ENCODE peak calls at places on chromosomes 11 and 22, in five cellular contexts. S, J, W, O and Y are unnamed samples.
A peak's percentile ranks its signal among the peaks of the same experiment; 100 is the strongest.

GRCh38 chr11:24516658-24517057 is 19.8 kb downstream of the LUZP2 start:
- DNase-seq in J (no peak), W (no peak), S (no peak), O (no peak), Y (no peak)

GRCh38 chr22:49380095-49380827 is 447.4 kb downstream of the BRD1 start:
- DNase-seq in J (no peak), W (no peak), O (no peak), S (no peak), Y (no peak)

GRCh38 chr22:45441158-45441557 is 27.7 kb downstream of the RIBC2 start:
- DNase-seq in W (peak; percentile 80), J (no peak), O (peak; percentile 78), S (no peak), Y (peak; percentile 68)

GRCh38 chr11:79167510-79168188 is 273.2 kb downstream of the TENM4 start:
- DNase-seq in J (no peak), W (no peak), O (peak; percentile 6), S (no peak), Y (no peak)

GRCh38 chr11:128715691-128716153 is 21.9 kb downstream of the FLI1 start:
- DNase-seq in W (no peak), J (no peak), S (no peak), O (peak; percentile 13), Y (no peak)

GRCh38 chr11:87043894-87044293 is 6.2 kb downstream of the TMEM135 start:
- DNase-seq in O (no peak), W (no peak), S (no peak), J (no peak), Y (no peak)

GRCh38 chr11:12399355-12399754 is 22.0 kb downstream of the PARVA start:
- DNase-seq in W (no peak), S (no peak), O (peak; percentile 40), J (no peak), Y (no peak)

GRCh38 chr11:27367881-27368280 is 4.9 kb upstream of the CCDC34 start:
- DNase-seq in J (no peak), O (no peak), W (no peak), S (no peak), Y (no peak)

GRCh38 chr11:13362596-13363109 is 85.1 kb downstream of the BMAL1 start:
- DNase-seq in J (no peak), O (no peak), W (no peak), S (no peak), Y (no peak)

GRCh38 chr11:74559110-74559933 is 33.1 kb upstream of the POLD3 start:
- DNase-seq in J (no peak), W (no peak), S (no peak), O (no peak), Y (no peak)

GRCh38 chr11:116109228-116109627 is 605.0 kb upstream of the CADM1 start:
- DNase-seq in W (no peak), S (no peak), O (peak; percentile 33), J (no peak), Y (peak; percentile 5)

GRCh38 chr11:34359548-34359891 is 1.7 kb upstream of the ABTB2 start:
- DNase-seq in S (no peak), W (no peak), J (no peak), O (no peak), Y (no peak)

GRCh38 chr11:113736323-113736722 is 30.2 kb upstream of the TMPRSS5 start:
- DNase-seq in W (no peak), J (no peak), S (no peak), O (no peak), Y (no peak)

GRCh38 chr22:47251911-47252310 is 489.5 kb downstream of the TBC1D22A start:
- DNase-seq in S (no peak), W (no peak), J (no peak), O (no peak), Y (no peak)

GRCh38 chr11:46856605-46857339 is 10.7 kb upstream of the CKAP5 start:
- DNase-seq in W (no peak), J (no peak), O (no peak), S (no peak), Y (no peak)

GRCh38 chr11:86069408-86070086 is 663 bp upstream of the PICALM start:
- DNase-seq in O (peak; percentile 88), W (peak; percentile 80), J (no peak), S (no peak), Y (peak; percentile 67)

GRCh38 chr22:40289991-40290459 is 56.3 kb upstream of the ADSL start:
- DNase-seq in J (peak; percentile 8), O (no peak), S (no peak), W (no peak), Y (no peak)

GRCh38 chr11:118789501-118790356 is 1.2 kb downstream of the DDX6 start:
- DNase-seq in J (no peak), O (peak; percentile 28), S (no peak), W (peak; percentile 13), Y (peak; percentile 34)

GRCh38 chr22:45629469-45630089 is 42.1 kb upstream of the ATXN10 start:
- DNase-seq in S (peak; percentile 61), O (no peak), J (no peak), W (peak; percentile 16), Y (no peak)

GRCh38 chr11:105673089-105673488 is 63.2 kb downstream of the GRIA4 start:
- DNase-seq in J (no peak), O (peak; percentile 81), S (no peak), W (peak; percentile 89), Y (peak; percentile 82)

GRCh38 chr22:42758929-42759629 is 38.4 kb upstream of the A4GALT start:
- DNase-seq in W (no peak), J (no peak), S (no peak), O (peak; percentile 78), Y (peak; percentile 82)

GRCh38 chr11:125258626-125259025 is 94.1 kb downstream of the PKNOX2 start:
- DNase-seq in J (no peak), S (no peak), O (no peak), W (no peak), Y (no peak)

GRCh38 chr11:36467913-36468312 is 42.2 kb downstream of the TRAF6 start:
- DNase-seq in W (no peak), O (no peak), J (no peak), S (no peak), Y (no peak)

GRCh38 chr11:133082453-133082781 is 449.9 kb downstream of the OPCML start:
- DNase-seq in J (no peak), S (peak; percentile 84), O (no peak), W (no peak), Y (no peak)

GRCh38 chr11:73058989-73059674 is 83.0 kb downstream of the FCHSD2 start:
- DNase-seq in S (no peak), O (no peak), W (no peak), J (no peak), Y (no peak)

GRCh38 chr11:72038491-72038890 is 39.8 kb downstream of the IL18BP start:
- DNase-seq in O (peak; percentile 89), J (no peak), W (no peak), S (peak; percentile 75), Y (peak; percentile 65)

GRCh38 chr11:131909426-131910200 is 539.2 kb downstream of the NTM start:
- DNase-seq in J (no peak), S (no peak), O (no peak), W (no peak), Y (no peak)

GRCh38 chr11:102927624-102927990 is 27.9 kb downstream of the MMP13 start:
- DNase-seq in O (no peak), W (no peak), S (no peak), J (no peak), Y (no peak)

GRCh38 chr11:102932678-102933077 is 22.9 kb downstream of the MMP13 start:
- DNase-seq in J (no peak), S (no peak), W (no peak), O (no peak), Y (no peak)

GRCh38 chr11:102928247-102928646 is 27.3 kb downstream of the MMP13 start:
- DNase-seq in O (no peak), S (no peak), W (no peak), J (no peak), Y (no peak)

GRCh38 chr11:102929966-102930365 is 25.6 kb downstream of the MMP13 start:
- DNase-seq in S (no peak), W (no peak), J (no peak), O (no peak), Y (no peak)

GRCh38 chr11:102930451-102930850 is 25.1 kb downstream of the MMP13 start:
- DNase-seq in W (no peak), O (no peak), J (no peak), S (no peak), Y (no peak)
- TF ChIP-seq CTCF in W (no peak), O (no peak), J (no peak), S (no peak), Y (no peak)

GRCh38 chr11:2975594-2975993 is 16.5 kb downstream of the NAP1L4 start:
- DNase-seq in S (no peak), J (no peak), W (no peak), O (peak; percentile 55), Y (peak; percentile 62)
- TF ChIP-seq CTCF in S (peak; percentile 57), J (peak; percentile 50), W (peak; percentile 50), O (peak; percentile 42), Y (peak; percentile 50)

GRCh38 chr11:130216221-130216550 is 56.6 kb downstream of the ST14 start:
- DNase-seq in J (no peak), O (no peak), W (no peak), S (peak; percentile 14), Y (no peak)
- TF ChIP-seq CTCF in J (no peak), O (no peak), W (no peak), S (no peak), Y (no peak)

DNA sequence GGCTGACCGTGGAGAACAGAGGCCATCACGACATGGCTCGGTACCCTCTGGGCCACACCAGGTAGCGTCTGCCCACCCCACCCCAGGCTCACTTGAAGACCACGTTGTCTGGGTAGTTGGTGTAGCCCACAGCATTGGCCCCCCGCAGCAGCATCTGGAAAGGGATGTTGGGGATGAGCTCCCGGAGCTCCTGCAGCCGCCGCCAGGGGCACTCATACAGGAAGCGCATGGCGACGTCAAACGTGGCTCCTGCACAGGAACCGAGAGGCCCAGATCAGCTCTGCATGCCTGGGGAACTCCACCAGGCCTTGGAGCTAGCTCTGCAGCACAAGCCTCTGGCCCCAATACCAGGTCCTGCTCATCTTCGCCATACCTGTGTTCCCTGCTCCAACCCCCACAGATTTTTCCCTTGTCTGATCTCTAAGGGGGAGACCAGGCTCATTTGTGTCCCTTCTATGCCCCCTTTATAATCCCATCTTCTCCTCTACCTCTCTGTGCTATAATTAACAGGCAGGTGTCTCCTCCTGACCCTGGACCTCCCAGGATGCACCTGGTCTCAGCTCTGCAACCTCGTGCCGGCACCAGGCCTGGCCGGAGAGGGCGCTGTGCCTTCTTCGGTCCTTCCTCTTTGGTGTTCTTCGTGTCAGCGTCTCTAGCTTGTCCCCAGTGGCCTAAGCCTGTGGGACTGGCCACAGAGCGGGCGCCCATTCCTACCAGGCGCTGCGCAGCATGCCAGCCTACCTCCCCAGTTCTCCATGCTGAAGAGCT is 5.0 kb upstream of the LRFN4 start:
- DNase-seq in J (no peak), O (no peak), S (peak; percentile 59), W (no peak), Y (no peak)
- TF ChIP-seq CTCF in J (no peak), O (no peak), S (no peak), W (peak; percentile 1), Y (no peak)

GRCh38 chr22:35547993-35548761 is 7.5 kb downstream of the RASD2 start:
- DNase-seq in S (no peak), J (no peak), W (no peak), O (no peak), Y (no peak)
- TF ChIP-seq CTCF in S (no peak), J (no peak), W (peak; percentile 27), O (peak; percentile 6), Y (no peak)

DNA sequence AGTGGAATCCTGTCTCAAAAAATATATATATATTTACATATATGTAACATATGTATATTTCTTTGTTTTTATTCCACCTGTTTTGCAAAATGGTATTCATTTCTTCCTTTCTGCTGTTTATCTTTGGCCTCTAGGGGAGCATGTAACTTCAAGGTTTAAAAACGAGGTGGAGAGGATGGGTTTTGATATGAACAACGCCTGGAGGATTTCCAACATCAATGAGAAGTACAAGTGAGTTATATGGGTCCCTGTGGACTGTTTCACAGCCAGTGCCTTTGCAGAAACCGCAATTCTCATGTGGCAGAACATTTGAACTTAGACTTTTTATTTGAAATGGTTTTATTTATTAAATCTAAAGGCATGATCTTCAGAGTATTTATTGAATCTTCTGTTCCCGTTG is 81.6 kb upstream of the HORMAD2 start:
- DNase-seq in J (no peak), O (no peak), W (no peak), S (no peak), Y (no peak)
- TF ChIP-seq CTCF in J (peak; percentile 28), O (no peak), W (no peak), S (no peak), Y (no peak)